ENCODE peak calls at places on chromosomes 13 and 19, in nine cellular contexts. V is lower leg skin, N is cardiac fibroblast, Y is left lung, K is tibial artery, W is endothelial cell, A is HFF-Myc, C is dorsolateral prefrontal cortex, M is retinal pigment epithelial cell. R is an unnamed sample.
A peak's percentile ranks its signal among the peaks of the same experiment; 100 is the strongest.

GRCh38 chr13:84050551-84050950 is 168.3 kb upstream of the SLITRK1 start:
- DNase-seq in V (no peak), N (no peak), Y (no peak), K (no peak), W (no peak), A (no peak), C (no peak), M (no peak), R (peak; percentile 74)

GRCh38 chr13:80454245-80454644 is 113.3 kb upstream of the SPRY2 start:
- DNase-seq in V (no peak), N (peak; percentile 45), Y (no peak), K (no peak), W (no peak), A (no peak), C (no peak), M (no peak), R (no peak)

GRCh38 chr13:71056581-71056980 is 810.4 kb downstream of the DACH1 start:
- DNase-seq in V (no peak), N (no peak), Y (no peak), K (no peak), W (no peak), A (no peak), C (no peak), M (no peak), R (no peak)

GRCh38 chr13:29846475-29847256 is 3.8 kb downstream of the UBL3 start:
- DNase-seq in V (no peak), N (no peak), Y (no peak), K (no peak), W (no peak), A (no peak), C (no peak), M (no peak), R (no peak)

GRCh38 chr19:43690890-43691289 is 20.9 kb upstream of the PLAUR start:
- DNase-seq in V (no peak), N (no peak), Y (no peak), K (no peak), W (no peak), A (no peak), C (no peak), M (no peak), R (no peak)

GRCh38 chr19:13788991-13789390 is 6.3 kb upstream of the ZSWIM4 start:
- DNase-seq in V (no peak), N (peak; percentile 68), Y (no peak), K (peak; percentile 58), W (no peak), A (no peak), C (no peak), M (no peak), R (peak; percentile 76)

GRCh38 chr19:19745496-19746285 is 12.8 kb upstream of the ZNF14 start:
- DNase-seq in V (no peak), N (no peak), Y (no peak), K (no peak), W (no peak), A (no peak), C (peak; percentile 18), M (no peak), R (no peak)

GRCh38 chr19:57587529-57587928 is 3.6 kb downstream of the ZIK1 start:
- DNase-seq in V (no peak), N (no peak), Y (no peak), K (no peak), W (no peak), A (no peak), C (no peak), M (no peak), R (peak; percentile 25)

GRCh38 chr19:55454787-55455243 is 6.6 kb downstream of the ISOC2 start:
- DNase-seq in V (no peak), N (peak; percentile 50), Y (no peak), K (no peak), W (peak; percentile 71), A (no peak), C (peak; percentile 68), M (no peak), R (no peak)

GRCh38 chr13:111636804-111637203 is 316.4 kb downstream of the TEX29 start:
- DNase-seq in V (no peak), N (no peak), Y (no peak), K (no peak), W (no peak), A (no peak), C (no peak), M (no peak), R (no peak)

DNA sequence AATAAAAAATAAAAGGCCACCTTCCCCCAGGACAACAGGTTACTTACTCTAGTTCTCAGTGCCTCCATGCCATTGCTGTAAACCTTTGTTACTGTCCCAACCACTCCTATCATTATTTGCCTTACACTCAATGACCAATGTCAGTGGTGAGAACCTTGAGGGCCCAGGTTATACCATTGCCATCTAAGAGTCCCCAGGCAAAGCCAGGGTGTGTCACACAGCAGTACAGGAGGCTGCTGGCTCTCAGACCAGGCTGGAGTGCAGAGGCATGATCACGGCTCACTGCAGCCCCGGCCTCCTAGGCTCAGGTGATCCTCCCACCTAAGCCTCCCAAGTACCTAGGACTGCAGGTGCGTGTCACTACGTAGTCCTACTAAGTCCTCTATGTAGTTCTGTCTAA is 6.1 kb downstream of the ELAVL1 start:
- DNase-seq in V (no peak), N (no peak), Y (no peak), K (no peak), W (no peak), A (no peak), C (no peak), M (no peak), R (no peak)
- TF ChIP-seq CTCF in V (no peak), N (no peak), Y (no peak), K (no peak), W (no peak), A (no peak), C (no peak), M (no peak), R (no peak)

DNA sequence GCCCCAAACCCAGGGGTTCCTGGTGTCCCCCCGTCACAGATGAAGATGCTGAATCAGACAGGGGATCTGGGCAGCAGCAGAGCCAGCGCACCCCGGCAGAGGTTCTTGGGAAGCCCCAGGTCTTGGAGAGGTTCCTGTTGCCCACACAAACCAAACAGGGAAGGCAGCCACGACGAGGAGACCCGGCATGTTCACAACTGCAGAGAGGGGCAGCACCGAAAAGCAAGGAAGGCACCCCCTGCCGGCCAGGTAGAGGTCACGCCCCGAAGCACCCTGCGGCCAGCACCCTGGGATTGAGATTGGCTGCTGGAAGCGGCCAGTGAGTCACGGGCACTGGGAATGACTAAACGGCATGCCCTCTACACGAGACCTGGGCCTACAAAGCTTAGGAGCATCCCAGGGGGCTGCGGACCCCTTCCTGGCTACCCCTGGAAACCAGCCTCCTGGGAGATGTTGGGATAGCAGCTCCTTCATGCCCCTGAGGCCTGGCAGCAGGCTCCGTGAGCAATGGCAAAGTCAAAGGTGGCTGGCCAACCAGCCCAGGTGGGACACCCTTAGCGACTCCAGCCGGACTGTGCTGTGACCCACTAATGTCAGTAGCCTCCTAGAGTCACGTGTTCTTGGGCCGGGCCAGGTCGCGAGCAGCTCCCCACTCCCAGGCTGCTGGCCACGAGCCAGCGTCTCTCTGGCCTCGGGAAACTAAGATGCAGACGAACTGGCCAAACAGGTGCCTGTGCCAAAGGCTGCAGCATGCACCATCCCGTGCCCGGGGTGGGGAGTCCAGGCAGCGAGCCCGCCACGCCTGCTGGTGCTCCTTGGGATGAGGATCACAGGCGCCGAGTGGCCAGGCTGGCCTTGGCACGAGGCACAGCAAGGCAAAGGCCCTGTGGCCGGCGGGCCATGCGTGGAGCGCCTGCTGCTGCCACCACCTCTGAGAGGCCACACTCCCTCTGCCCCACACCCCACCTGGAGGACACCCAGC is 43.2 kb downstream of the MLLT1 start:
- DNase-seq in V (peak; percentile 92), N (no peak), Y (peak; percentile 90), K (no peak), W (no peak), A (no peak), C (no peak), M (no peak), R (no peak)
- TF ChIP-seq CTCF in V (no peak), N (no peak), Y (no peak), K (no peak), W (no peak), A (no peak), C (no peak), M (no peak), R (no peak)

DNA sequence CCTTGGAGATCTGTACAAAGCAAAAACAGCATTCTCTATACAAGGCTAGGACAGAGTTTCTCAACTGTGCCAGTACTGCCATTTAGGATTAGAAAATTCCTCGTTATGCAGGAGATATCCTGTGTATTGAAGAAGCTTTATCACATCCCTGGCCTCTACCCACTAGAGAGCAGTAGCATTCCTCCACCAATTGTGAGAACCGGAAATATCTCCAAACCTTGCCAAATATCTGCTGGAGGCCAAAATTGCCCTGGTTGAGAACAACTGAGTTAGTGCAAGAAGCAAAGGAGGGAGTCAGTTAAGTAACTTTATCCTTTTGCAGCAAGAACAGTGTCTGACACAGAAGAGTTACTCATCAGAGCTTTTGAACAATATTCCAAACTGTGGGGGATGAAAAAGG is 16.2 kb upstream of the FREM2 start:
- DNase-seq in V (no peak), N (peak; percentile 82), Y (no peak), K (no peak), W (no peak), A (no peak), C (no peak), M (no peak), R (no peak)
- TF ChIP-seq CTCF in V (no peak), N (no peak), Y (no peak), K (no peak), W (no peak), A (no peak), C (no peak), M (peak; percentile 7), R (no peak)

DNA sequence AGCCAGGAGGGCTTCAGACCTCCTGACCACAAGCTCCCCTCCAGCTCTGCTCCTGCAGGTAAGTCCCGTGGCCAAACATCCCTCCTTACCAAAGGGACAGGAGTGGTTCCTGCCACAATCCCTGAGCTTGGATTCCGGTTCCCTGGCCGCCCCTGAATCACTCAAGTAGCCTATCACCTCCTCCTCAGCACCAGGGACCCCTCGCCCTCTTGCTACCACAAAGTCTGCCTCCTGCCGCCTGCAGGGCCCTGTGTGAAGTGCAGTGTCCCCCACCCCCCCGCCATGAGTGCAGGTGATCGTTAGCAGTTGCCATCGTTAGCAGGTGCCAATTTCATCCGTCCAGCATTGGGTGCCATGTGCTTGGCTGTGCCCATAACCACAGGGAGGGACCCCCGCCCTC is 40.8 kb upstream of the RANBP3 start:
- DNase-seq in V (no peak), N (no peak), Y (peak; percentile 27), K (no peak), W (peak; percentile 46), A (no peak), C (no peak), M (no peak), R (no peak)
- TF ChIP-seq CTCF in V (no peak), N (peak; percentile 21), Y (no peak), K (no peak), W (peak; percentile 42), A (no peak), C (no peak), M (peak; percentile 21), R (peak; percentile 18)